ENCODE peak calls at places on chromosomes 4 and X, in nine cellular contexts. V is fibroblast of lung, Y is hepatocyte, W is heart left ventricle, P is mesothelial cell of epicardium, O is tibial nerve, C is transverse colon, L is gastrocnemius medialis, N is GM12878. F is an unnamed sample.

GRCh38 chrX:134737061-134737460 is 78.8 kb upstream of the PLAC1 start:
- DNase-seq in V (peak), Y (no peak), W (no peak), P (no peak), O (no peak), C (no peak), L (peak), N (no peak), F (no peak)

GRCh38 chr4:59484948-59485347 is 1715.2 kb upstream of the ADGRL3 start:
- DNase-seq in V (no peak), Y (no peak), W (no peak), P (no peak), O (no peak), C (no peak), L (no peak), N (no peak), F (no peak)

GRCh38 chrX:115642895-115643530 is 82.0 kb downstream of the PLS3 start:
- DNase-seq in V (peak), Y (peak), W (no peak), P (no peak), O (peak), C (peak), L (no peak), N (peak), F (peak)

GRCh38 chr4:96936886-96937285 is 1097.0 kb downstream of the PDHA2 start:
- DNase-seq in V (no peak), Y (no peak), W (no peak), P (no peak), O (no peak), C (no peak), L (no peak), N (no peak), F (no peak)

GRCh38 chr4:77586953-77587383 is 18.7 kb upstream of the CXCL13 start:
- DNase-seq in V (no peak), Y (no peak), W (no peak), P (no peak), O (no peak), C (peak), L (no peak), N (peak), F (no peak)

GRCh38 chr4:152776352-152776751 is 3.2 kb downstream of the TIGD4 start:
- DNase-seq in V (peak), Y (no peak), W (no peak), P (no peak), O (no peak), C (no peak), L (no peak), N (no peak), F (no peak)

GRCh38 chr4:107825072-107825789 is 499 bp downstream of the SGMS2 start:
- DNase-seq in V (peak), Y (peak), W (peak), P (peak), O (no peak), C (peak), L (peak), N (no peak), F (peak)

GRCh38 chr4:22324422-22324821 is 191.4 kb downstream of the ADGRA3 start:
- DNase-seq in V (no peak), Y (no peak), W (no peak), P (no peak), O (no peak), C (no peak), L (no peak), N (no peak), F (no peak)

GRCh38 chrX:131792789-131793462 is 230.2 kb upstream of the STK26 start:
- DNase-seq in V (no peak), Y (no peak), W (peak), P (no peak), O (no peak), C (peak), L (no peak), N (peak), F (peak)

GRCh38 chr4:156968479-156968984 is 3.1 kb downstream of the PDGFC start:
- DNase-seq in V (peak), Y (peak), W (peak), P (peak), O (peak), C (peak), L (peak), N (no peak), F (peak)

GRCh38 chrX:130108647-130109428 is 1.5 kb downstream of the ELF4 start:
- DNase-seq in V (no peak), Y (peak), W (peak), P (no peak), O (no peak), C (peak), L (peak), N (no peak), F (peak)

GRCh38 chr4:145823743-145824142 is 114.9 kb downstream of the ZNF827 start:
- DNase-seq in V (no peak), Y (no peak), W (no peak), P (no peak), O (no peak), C (no peak), L (no peak), N (no peak), F (no peak)

GRCh38 chr4:101774807-101775206 is 15.7 kb upstream of the BANK1 start:
- DNase-seq in V (no peak), Y (peak), W (no peak), P (no peak), O (no peak), C (no peak), L (no peak), N (no peak), F (peak)

GRCh38 chrX:136192839-136193414 is 45.6 kb downstream of the FHL1 start:
- DNase-seq in V (no peak), Y (no peak), W (no peak), P (no peak), O (no peak), C (no peak), L (no peak), N (no peak), F (peak)

GRCh38 chrX:119512145-119512800 is 44.0 kb downstream of the SLC25A5 start:
- DNase-seq in V (peak), Y (peak), W (peak), P (no peak), O (no peak), C (peak), L (peak), N (no peak), F (peak)

GRCh38 chrX:109600114-109600710 is 24.8 kb downstream of the KCNE5 start:
- DNase-seq in V (peak), Y (peak), W (peak), P (no peak), O (no peak), C (no peak), L (peak), N (no peak), F (no peak)

GRCh38 chrX:87517571-87518141 is at the start of gene KLHL4:
- DNase-seq in V (peak), Y (peak), W (peak), P (no peak), O (no peak), C (no peak), L (no peak), N (no peak), F (no peak)

GRCh38 chr4:120749445-120750151 is 172.9 kb downstream of the PRDM5 start:
- DNase-seq in V (no peak), Y (no peak), W (no peak), P (no peak), O (no peak), C (peak), L (peak), N (peak), F (no peak)

GRCh38 chrX:103215037-103215767 is at the start of gene BEX4:
- DNase-seq in V (peak), Y (peak), W (peak), P (peak), O (peak), C (peak), L (peak), N (no peak), F (peak)

GRCh38 chrX:129523076-129524055 is at the start of gene SMARCA1:
- DNase-seq in V (peak), Y (peak), W (peak), P (peak), O (peak), C (peak), L (peak), N (no peak), F (peak)

GRCh38 chr4:75412746-75413145 is 101.5 kb downstream of the RCHY1 start:
- DNase-seq in V (no peak), Y (no peak), W (no peak), P (no peak), O (no peak), C (no peak), L (no peak), N (no peak), F (no peak)

DNA sequence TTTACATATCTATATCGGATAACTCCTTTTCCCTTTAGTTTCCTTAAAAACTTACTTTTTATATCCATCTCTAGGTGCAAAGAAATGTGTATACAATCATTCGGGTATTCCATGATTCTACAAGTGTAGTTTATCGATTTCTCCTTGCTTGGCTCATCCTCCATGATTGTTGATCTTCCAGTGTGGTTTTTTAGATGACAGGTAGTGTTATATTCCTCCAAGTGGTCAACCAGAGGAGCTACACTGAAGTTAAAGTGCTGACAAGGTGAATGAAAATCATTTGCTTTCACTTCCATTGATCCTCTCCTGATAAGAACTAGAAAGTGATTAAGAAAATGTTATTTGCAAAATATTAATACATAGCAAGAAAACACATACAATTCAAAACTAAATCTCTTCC is 38.5 kb downstream of the TMEM156 start:
- DNase-seq in V (no peak), Y (no peak), W (no peak), P (no peak), O (no peak), C (no peak), L (no peak), N (no peak), F (no peak)
- TF ChIP-seq CTCF in V (peak), Y (no peak), W (no peak), P (no peak), O (no peak), C (no peak), L (no peak), N (peak), F (peak)

DNA sequence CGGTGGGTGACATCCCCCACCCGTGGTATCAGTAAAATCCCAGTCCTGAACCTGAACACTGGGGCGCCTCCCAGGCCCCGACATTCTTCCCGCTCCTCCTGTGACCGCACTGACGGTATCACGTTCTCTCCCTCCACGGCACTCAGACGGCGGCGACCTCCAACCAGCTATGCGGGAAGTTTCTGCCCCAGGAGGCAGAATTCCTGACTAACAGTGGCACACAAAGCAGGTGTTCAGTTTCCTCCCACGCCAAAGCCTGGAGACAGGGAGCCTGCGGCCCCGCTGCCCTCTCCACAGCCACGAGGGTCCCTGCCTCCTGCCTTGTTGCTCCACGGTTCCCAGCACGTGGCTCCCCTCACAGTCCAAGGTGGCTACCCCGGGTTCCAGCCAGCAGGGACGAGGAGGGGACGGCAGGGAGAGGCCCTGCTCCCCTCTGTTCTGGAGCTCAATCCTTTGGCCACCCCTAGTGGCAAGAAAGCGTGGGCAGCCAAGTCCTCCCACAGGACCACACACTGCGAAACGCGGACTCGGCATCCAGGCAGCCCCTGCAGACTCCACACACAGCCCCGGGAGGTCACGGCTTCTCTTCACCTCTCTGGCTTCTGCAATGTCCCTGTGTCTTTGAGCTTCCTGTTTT is 15.2 kb downstream of the CTBP1 start:
- DNase-seq in V (peak), Y (peak), W (peak), P (no peak), O (no peak), C (no peak), L (no peak), N (no peak), F (no peak)
- TF ChIP-seq CTCF in V (peak), Y (peak), W (peak), P (no peak), O (peak), C (peak), L (no peak), N (no peak), F (peak)

DNA sequence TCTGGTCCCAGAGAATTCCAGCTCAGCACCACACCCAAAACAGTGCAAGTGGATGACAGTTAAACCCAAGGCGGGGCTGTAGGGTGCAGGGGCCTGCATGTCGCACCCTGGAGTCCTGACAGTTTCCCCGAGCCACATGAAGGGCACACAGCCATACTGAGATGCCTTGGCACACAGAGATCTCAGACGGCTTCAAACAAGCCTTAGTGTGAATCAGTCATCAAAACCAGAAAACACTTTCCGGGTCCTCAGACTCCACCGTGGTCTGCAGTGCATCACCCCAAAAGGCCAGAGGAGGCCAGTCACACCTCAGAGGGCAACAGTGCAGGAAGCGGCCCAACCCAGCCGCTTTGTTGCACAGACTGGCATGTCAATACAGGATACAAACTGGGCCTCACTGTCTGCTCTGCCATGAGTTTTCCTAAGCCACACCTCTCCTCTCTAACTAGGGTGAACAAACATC is 64.6 kb upstream of the ENPP6 start:
- DNase-seq in V (no peak), Y (peak), W (no peak), P (no peak), O (no peak), C (peak), L (no peak), N (peak), F (no peak)
- TF ChIP-seq CTCF in V (no peak), Y (peak), W (no peak), P (no peak), O (peak), C (peak), L (no peak), N (peak), F (peak)

DNA sequence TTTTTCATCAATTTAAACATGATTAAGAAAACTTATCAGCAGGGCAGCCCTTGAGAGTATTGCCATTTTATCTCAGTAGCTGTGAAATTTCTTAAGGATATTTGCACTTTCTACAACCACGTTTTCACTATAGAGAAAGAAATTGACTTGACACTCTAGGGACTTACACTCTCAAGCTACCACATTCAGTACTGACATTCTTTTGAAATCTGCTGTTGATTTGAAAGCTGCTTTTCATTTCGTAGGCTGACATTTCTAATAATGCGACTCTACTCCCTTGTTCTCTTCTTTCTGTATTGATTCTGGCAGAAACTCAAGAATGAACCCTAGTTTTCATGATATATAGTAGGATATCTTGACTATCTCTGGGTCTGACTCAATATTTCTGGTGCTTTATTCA is 13.6 kb upstream of the GRXCR1 start:
- DNase-seq in V (no peak), Y (no peak), W (no peak), P (no peak), O (no peak), C (no peak), L (no peak), N (no peak), F (no peak)
- TF ChIP-seq CTCF in V (no peak), Y (no peak), W (no peak), P (no peak), O (no peak), C (no peak), L (no peak), N (no peak), F (no peak)

GRCh38 chr4:10981611-10982010 is 297.0 kb upstream of the CLNK start:
- DNase-seq in V (no peak), Y (no peak), W (no peak), P (no peak), O (no peak), C (no peak), L (no peak), N (no peak), F (no peak)

GRCh38 chr4:10983274-10983673 is 298.7 kb upstream of the CLNK start:
- DNase-seq in V (no peak), Y (peak), W (no peak), P (no peak), O (no peak), C (peak), L (no peak), N (no peak), F (no peak)

GRCh38 chr4:10983885-10984284 is 299.3 kb upstream of the CLNK start:
- DNase-seq in V (no peak), Y (no peak), W (no peak), P (no peak), O (no peak), C (no peak), L (no peak), N (no peak), F (no peak)

GRCh38 chr4:10982305-10982704 is 297.7 kb upstream of the CLNK start:
- DNase-seq in V (no peak), Y (no peak), W (no peak), P (no peak), O (no peak), C (no peak), L (no peak), N (no peak), F (no peak)

DNA sequence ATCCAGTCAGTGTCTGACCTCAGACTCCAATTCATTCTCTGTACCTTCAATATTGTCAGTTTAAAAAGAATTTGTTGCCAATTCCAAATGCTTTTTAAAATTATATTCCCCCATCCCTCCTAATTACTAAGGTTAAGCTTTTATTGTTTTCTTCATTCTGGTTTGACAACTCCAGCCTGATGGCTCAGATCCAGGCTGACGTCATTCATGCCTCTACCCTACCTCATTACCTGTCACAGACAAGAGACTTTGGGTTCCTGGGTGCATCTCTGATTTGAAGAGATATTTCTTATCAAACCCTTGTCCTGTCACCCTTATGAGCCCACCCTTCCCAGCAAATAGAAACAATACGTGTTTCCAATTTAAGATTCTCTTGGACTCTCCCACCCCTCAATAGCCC is 300.2 kb upstream of the CLNK start:
- DNase-seq in V (no peak), Y (no peak), W (no peak), P (no peak), O (no peak), C (no peak), L (no peak), N (no peak), F (no peak)
- TF ChIP-seq CTCF in V (no peak), Y (no peak), W (no peak), P (no peak), O (no peak), C (no peak), L (no peak), N (no peak), F (no peak)

GRCh38 chr4:87270144-87270543 is 49.7 kb upstream of the KLHL8 start:
- DNase-seq in V (peak), Y (peak), W (no peak), P (no peak), O (no peak), C (no peak), L (no peak), N (no peak), F (peak)
- TF ChIP-seq CTCF in V (peak), Y (peak), W (peak), P (no peak), O (peak), C (peak), L (no peak), N (peak), F (peak)

DNA sequence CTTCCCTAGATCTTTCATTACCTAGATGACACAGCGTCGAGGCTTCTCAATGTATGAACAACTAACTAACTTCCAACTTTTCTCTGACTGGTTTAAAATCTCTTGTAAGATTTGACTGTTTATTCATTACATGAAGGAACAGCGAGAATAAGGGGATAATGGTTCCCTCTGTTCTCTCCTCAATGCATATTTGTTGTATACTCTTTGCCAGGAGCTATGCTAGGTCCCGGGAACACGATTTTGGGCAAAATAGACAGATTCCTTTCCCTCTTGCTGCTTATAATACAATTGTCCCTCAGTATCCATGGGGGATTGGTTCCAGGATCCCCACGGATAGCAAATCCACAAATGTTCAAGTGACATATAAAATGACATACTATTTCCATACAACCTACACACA is 1020.0 kb downstream of the DMD start:
- DNase-seq in V (no peak), Y (no peak), W (no peak), P (no peak), O (no peak), C (no peak), L (no peak), N (no peak), F (no peak)
- TF ChIP-seq CTCF in V (no peak), Y (no peak), W (no peak), P (no peak), O (no peak), C (no peak), L (no peak), N (no peak), F (no peak)

GRCh38 chrX:49165901-49166881 is 3.6 kb downstream of the MAGIX start:
- DNase-seq in V (peak), Y (peak), W (peak), P (peak), O (peak), C (peak), L (peak), N (peak), F (peak)
- TF ChIP-seq CTCF in V (peak), Y (peak), W (no peak), P (no peak), O (peak), C (peak), L (no peak), N (peak), F (no peak)

DNA sequence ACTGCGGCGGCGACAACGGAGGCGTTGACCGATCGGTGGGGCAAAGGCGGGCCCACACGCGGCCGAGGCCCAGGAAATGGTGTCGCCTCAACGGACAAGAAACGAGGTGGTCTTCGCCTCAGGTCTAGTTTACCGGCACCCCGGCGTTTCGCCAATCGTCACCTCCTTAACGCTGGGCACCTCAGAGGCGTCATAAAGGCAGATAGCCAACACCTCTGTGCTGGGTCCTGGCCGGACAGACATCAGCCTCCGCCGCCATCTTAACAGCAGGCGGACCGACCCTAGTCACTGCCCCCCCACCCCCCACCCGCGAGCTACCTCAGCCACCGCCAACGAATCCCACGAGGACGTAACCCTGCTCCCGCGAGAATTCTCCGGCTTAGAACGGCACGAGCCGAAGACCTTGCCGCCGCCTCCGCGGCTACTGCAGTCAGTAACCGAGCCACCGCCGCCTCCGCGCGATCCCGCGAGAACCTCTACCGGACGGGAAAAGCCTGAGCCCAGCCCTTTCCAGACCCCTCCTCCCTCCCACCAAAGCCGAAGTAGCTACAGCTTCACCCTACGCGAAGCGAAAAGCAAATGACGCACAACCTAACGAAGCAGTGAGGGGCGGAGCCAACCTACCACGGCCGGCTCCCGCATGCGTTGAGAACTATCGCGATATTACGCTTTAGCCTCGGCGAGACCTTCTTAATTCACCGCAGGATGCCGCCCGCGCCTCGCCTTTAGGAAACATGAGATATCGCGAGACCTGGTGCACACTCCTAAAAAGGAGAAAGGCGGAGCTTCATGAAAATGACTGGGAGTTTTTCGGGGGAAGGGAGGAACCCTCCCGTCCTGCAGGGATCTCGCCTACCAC is 2.7 kb downstream of the HUWE1 start:
- DNase-seq in V (peak), Y (peak), W (peak), P (peak), O (peak), C (peak), L (peak), N (peak), F (peak)
- TF ChIP-seq CTCF in V (no peak), Y (no peak), W (no peak), P (no peak), O (no peak), C (no peak), L (no peak), N (no peak), F (no peak)